ENCODE peak calls at places on chromosomes 5 and 9, in eight cellular contexts. V is thoracic aorta, F is mammary epithelial cell, L is endothelial cell, D is progenitor cell of endocrine pancreas, G is GM13977, W is spleen, O is brain microvascular endothelial cell. A is an unnamed sample.

GRCh38 chr9:100355561-100355960 is 2.8 kb upstream of the TEX10 start:
- DNase-seq in V (no peak), F (no peak), L (no peak), D (no peak), G (no peak), W (no peak), O (no peak), A (no peak)

GRCh38 chr5:80041536-80041935 is 6.4 kb downstream of the THBS4 start:
- DNase-seq in V (no peak), F (no peak), L (no peak), D (no peak), G (no peak), W (no peak), O (no peak), A (no peak)

GRCh38 chr5:56326770-56327169 is 93.6 kb upstream of the ANKRD55 start:
- DNase-seq in V (no peak), F (no peak), L (no peak), D (no peak), G (no peak), W (no peak), O (no peak), A (no peak)

GRCh38 chr5:548256-548655 is 24.0 kb upstream of the SLC9A3 start:
- DNase-seq in V (no peak), F (no peak), L (no peak), D (no peak), G (no peak), W (peak), O (no peak), A (peak)

GRCh38 chr5:78905084-78905938 is 79.8 kb downstream of the ARSB start:
- DNase-seq in V (no peak), F (no peak), L (no peak), D (no peak), G (peak), W (no peak), O (no peak), A (no peak)

GRCh38 chr5:95731571-95732554 is 727 bp downstream of the RHOBTB3 start:
- DNase-seq in V (no peak), F (peak), L (peak), D (peak), G (peak), W (peak), O (peak), A (peak)

GRCh38 chr5:112004867-112005532 is 248.0 kb upstream of the NREP start:
- DNase-seq in V (no peak), F (peak), L (no peak), D (no peak), G (peak), W (no peak), O (peak), A (no peak)

GRCh38 chr9:38687389-38687842 is 32.5 kb downstream of the FAM240B start:
- DNase-seq in V (no peak), F (peak), L (no peak), D (no peak), G (no peak), W (peak), O (no peak), A (no peak)

GRCh38 chr5:134825212-134825611 is 20.6 kb upstream of the C5orf24 start:
- DNase-seq in V (no peak), F (no peak), L (no peak), D (no peak), G (peak), W (no peak), O (no peak), A (no peak)

GRCh38 chr5:90548069-90548593 is 10.5 kb upstream of the ADGRV1 start:
- DNase-seq in V (no peak), F (no peak), L (no peak), D (no peak), G (no peak), W (no peak), O (peak), A (peak)
- TF ChIP-seq CTCF in V (no peak), F (no peak), L (no peak), D (no peak), G (no peak), W (no peak), O (no peak), A (no peak)

DNA sequence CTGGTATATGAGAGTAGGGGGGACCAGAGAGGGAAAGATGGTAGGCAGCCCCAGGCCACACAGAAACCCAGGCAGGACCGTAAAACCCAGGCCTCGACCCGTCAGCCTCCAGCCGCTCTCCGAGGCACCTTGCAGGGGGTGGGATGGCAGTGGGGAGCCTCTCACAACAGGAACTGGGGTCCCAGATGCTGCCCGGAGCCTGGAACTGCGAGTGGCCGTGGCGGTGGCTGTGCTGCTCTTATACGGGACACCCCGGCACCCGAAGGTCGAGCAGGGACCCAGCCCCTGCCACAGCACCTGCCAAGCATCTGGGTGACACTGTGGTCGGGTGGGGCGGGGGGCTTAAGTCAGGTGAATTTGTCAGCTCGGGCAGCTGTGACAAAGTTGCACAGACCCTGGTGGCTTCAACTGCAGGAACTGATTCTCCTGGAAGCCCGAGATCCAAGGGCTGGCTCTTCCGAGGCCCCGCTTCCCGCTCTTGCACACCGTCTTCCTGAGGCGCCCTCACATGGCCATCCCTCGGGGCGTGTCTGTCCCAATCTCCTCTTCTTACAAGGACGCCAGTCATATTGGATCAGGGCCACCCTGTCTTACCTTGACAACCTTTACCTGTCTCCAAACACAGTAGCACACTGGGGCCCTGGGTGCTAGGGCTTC is 47.6 kb upstream of the EGFL7 start:
- DNase-seq in V (no peak), F (no peak), L (no peak), D (no peak), G (no peak), W (no peak), O (no peak), A (no peak)
- TF ChIP-seq CTCF in V (no peak), F (no peak), L (no peak), D (no peak), G (no peak), W (no peak), O (no peak), A (no peak)

GRCh38 chr5:103035701-103036100 is 84.2 kb downstream of the GIN1 start:
- DNase-seq in V (no peak), F (no peak), L (no peak), D (no peak), G (no peak), W (no peak), O (no peak), A (no peak)

GRCh38 chr5:103034662-103035392 is 85.1 kb downstream of the GIN1 start:
- DNase-seq in V (no peak), F (no peak), L (no peak), D (no peak), G (no peak), W (no peak), O (no peak), A (no peak)

GRCh38 chr5:103033696-103034095 is 86.2 kb downstream of the GIN1 start:
- DNase-seq in V (no peak), F (no peak), L (no peak), D (no peak), G (no peak), W (no peak), O (no peak), A (no peak)

GRCh38 chr5:103027267-103027666 is 92.7 kb downstream of the GIN1 start:
- DNase-seq in V (no peak), F (no peak), L (no peak), D (no peak), G (no peak), W (no peak), O (no peak), A (no peak)

GRCh38 chr5:103031607-103032006 is 88.3 kb downstream of the GIN1 start:
- DNase-seq in V (no peak), F (no peak), L (no peak), D (no peak), G (no peak), W (no peak), O (no peak), A (no peak)
- TF ChIP-seq CTCF in V (no peak), F (peak), L (no peak), D (peak), G (no peak), W (no peak), O (peak), A (no peak)

DNA sequence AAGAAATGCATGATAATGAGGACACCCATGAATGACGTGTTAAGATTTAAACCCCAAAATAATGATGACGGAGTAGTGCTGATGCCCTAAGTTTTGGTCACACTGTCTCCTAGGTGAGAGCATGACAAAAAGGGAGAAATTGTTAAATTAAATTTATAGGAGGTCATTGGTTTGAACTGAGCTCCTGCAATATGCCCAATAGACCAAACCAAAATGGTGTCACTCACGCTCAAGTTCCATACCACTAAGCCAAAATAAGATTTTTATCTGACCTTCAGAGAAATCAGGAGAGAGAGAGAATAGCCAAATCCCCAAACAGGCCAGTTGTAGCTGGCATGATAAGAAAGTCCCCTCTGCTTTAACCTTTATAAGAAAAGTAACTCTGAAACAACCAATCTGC is 46.7 kb downstream of the RAPGEF1 start:
- DNase-seq in V (no peak), F (no peak), L (no peak), D (no peak), G (no peak), W (no peak), O (no peak), A (no peak)
- TF ChIP-seq CTCF in V (no peak), F (no peak), L (no peak), D (no peak), G (no peak), W (no peak), O (no peak), A (no peak)

GRCh38 chr5:125835293-125836172 is 587.7 kb upstream of the GRAMD2B start:
- DNase-seq in V (no peak), F (no peak), L (peak), D (peak), G (peak), W (no peak), O (peak), A (peak)
- TF ChIP-seq CTCF in V (peak), F (peak), L (peak), D (peak), G (peak), W (peak), O (peak), A (peak)

GRCh38 chr5:141419074-141419880 is 1.6 kb upstream of the PCDHGA11 start:
- DNase-seq in V (no peak), F (no peak), L (no peak), D (no peak), G (no peak), W (no peak), O (no peak), A (no peak)

GRCh38 chr5:141421489-141421855 is 621 bp downstream of the PCDHGA11 start:
- DNase-seq in V (no peak), F (no peak), L (no peak), D (no peak), G (no peak), W (no peak), O (no peak), A (no peak)

GRCh38 chr5:141422742-141423291 is 2.0 kb downstream of the PCDHGA11 start:
- DNase-seq in V (no peak), F (no peak), L (no peak), D (no peak), G (no peak), W (no peak), O (no peak), A (no peak)

DNA sequence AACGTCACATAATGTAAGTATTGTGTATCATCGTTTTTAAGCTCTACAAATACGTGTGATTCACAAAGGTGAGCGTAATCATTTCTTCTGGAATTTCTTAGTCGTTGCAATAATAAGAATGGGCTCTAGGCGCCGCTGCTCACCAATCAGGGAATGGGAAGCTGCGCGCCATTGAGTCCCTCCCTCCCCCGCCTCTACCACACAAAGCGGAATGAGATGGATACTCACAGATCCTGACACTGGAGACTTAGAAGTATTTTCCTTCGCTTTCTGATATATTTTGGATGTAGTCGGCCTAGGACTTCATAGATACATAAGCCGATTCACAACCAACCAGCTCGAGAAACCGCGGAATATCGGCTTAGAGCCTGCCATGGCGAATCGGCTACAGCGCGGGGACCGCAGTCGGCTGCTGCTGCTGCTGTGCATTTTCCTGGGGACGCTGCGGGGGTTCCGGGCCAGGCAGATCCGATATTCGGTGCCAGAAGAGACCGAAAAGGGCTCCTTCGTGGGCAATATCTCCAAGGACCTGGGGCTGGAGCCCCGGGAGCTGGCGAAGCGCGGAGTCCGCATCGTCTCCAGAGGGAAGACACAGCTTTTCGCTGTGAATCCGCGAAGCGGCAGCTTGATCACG is at the start of gene PCDHGA11:
- DNase-seq in V (no peak), F (peak), L (peak), D (no peak), G (peak), W (no peak), O (peak), A (no peak)
- TF ChIP-seq CTCF in V (no peak), F (no peak), L (peak), D (no peak), G (peak), W (peak), O (peak), A (peak)

GRCh38 chr5:7397005-7397546 is 1.1 kb downstream of the ADCY2 start:
- DNase-seq in V (no peak), F (no peak), L (no peak), D (no peak), G (no peak), W (no peak), O (no peak), A (no peak)

GRCh38 chr5:7395432-7396168 is at the start of gene ADCY2:
- DNase-seq in V (no peak), F (no peak), L (no peak), D (peak), G (no peak), W (no peak), O (no peak), A (peak)

GRCh38 chr5:7393921-7394799 is 1.8 kb upstream of the ADCY2 start:
- DNase-seq in V (no peak), F (no peak), L (no peak), D (no peak), G (no peak), W (no peak), O (no peak), A (no peak)

GRCh38 chr5:7396169-7397004 is 449 bp downstream of the ADCY2 start:
- DNase-seq in V (no peak), F (no peak), L (peak), D (peak), G (peak), W (no peak), O (no peak), A (peak)

GRCh38 chr5:7394889-7395431 is 978 bp upstream of the ADCY2 start:
- DNase-seq in V (no peak), F (no peak), L (peak), D (peak), G (no peak), W (no peak), O (no peak), A (peak)
- TF ChIP-seq CTCF in V (no peak), F (no peak), L (peak), D (peak), G (no peak), W (no peak), O (no peak), A (peak)

GRCh38 chr9:86795861-86796497 is 151.3 kb downstream of the GAS1 start:
- DNase-seq in V (no peak), F (no peak), L (peak), D (no peak), G (no peak), W (no peak), O (peak), A (no peak)
- TF ChIP-seq CTCF in V (peak), F (peak), L (no peak), D (peak), G (no peak), W (no peak), O (peak), A (no peak)

GRCh38 chr9:128987800-128988199 is 40.3 kb downstream of the NUP188 start:
- DNase-seq in V (peak), F (peak), L (no peak), D (no peak), G (no peak), W (no peak), O (peak), A (no peak)
- TF ChIP-seq CTCF in V (no peak), F (no peak), L (no peak), D (no peak), G (no peak), W (no peak), O (no peak), A (no peak)

DNA sequence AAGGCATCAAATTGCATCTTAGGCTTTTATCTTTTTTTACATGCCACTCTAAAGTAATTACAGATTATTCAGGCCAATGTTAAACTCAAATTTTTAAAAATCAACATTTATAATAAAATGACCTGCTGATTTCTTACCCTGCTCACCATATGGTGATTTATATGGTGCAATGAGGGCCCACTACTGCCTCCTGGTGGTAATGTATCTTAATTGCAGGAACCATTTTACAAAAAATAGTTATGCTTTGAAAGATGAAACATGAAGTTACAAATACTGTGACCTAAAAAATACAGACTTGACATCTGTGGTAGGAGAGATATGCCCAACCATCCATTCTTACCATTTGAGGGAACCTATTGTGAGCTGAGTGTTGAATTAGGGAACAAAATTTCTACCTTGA is 292.6 kb upstream of the TAS2R1 start:
- DNase-seq in V (no peak), F (no peak), L (no peak), D (no peak), G (no peak), W (no peak), O (no peak), A (no peak)
- TF ChIP-seq CTCF in V (no peak), F (peak), L (peak), D (peak), G (peak), W (no peak), O (peak), A (peak)

A was measured in glutamatergic neuron.